ENCODE peak calls at places on chromosomes 12 and 14, in four cellular contexts. Y, S, P and Q are unnamed samples.

GRCh38 chr12:66804555-66804954 is 125.7 kb upstream of the GRIP1 start:
- DNase-seq in P (no peak), Y (no peak), S (no peak), Q (no peak)

GRCh38 chr12:4910502-4911315 is 1.0 kb downstream of the KCNA1 start:
- DNase-seq in P (no peak), S (no peak), Y (peak), Q (no peak)

GRCh38 chr14:105927094-105927475 is 400.7 kb downstream of the TMEM121 start:
- DNase-seq in Y (no peak), S (no peak), P (no peak), Q (no peak)

GRCh38 chr14:21825147-21825743 is 151.6 kb upstream of the OR4E1 start:
- DNase-seq in P (peak), Y (no peak), S (peak), Q (no peak)

GRCh38 chr14:86654558-86655184 is 1124.7 kb downstream of the FLRT2 start:
- DNase-seq in S (no peak), Y (peak), P (peak), Q (peak)

GRCh38 chr14:53391156-53391555 is 238.0 kb upstream of the DDHD1 start:
- DNase-seq in Y (peak), S (no peak), P (peak), Q (no peak)

GRCh38 chr12:103181366-103182152 is 224.1 kb downstream of the ASCL1 start:
- DNase-seq in Y (no peak), S (no peak), P (no peak), Q (no peak)

GRCh38 chr12:124804011-124804621 is 59.5 kb downstream of the SCARB1 start:
- DNase-seq in Y (peak), P (peak), S (no peak), Q (peak)

GRCh38 chr12:26728205-26729050 is 104.6 kb downstream of the ITPR2 start:
- DNase-seq in S (no peak), Y (no peak), P (no peak), Q (no peak)

GRCh38 chr14:34081126-34081575 is 130.3 kb upstream of the EGLN3 start:
- DNase-seq in S (peak), P (peak), Y (no peak), Q (no peak)

GRCh38 chr12:6323340-6323994 is 13.0 kb downstream of the PLEKHG6 start:
- DNase-seq in Y (peak), S (peak), P (peak), Q (no peak)

GRCh38 chr12:6927379-6927991 is at the start of gene ATN1:
- DNase-seq in Y (peak), S (peak), P (peak), Q (peak)

GRCh38 chr14:60303745-60304144 is 54.7 kb downstream of the PPM1A start:
- DNase-seq in P (no peak), Y (no peak), S (no peak), Q (no peak)

GRCh38 chr14:90091393-90091792 is 29.6 kb downstream of the KCNK13 start:
- DNase-seq in S (peak), P (no peak), Y (peak), Q (no peak)

GRCh38 chr12:71591601-71592000 is 72.0 kb downstream of the ZFC3H1 start:
- DNase-seq in S (no peak), Y (no peak), P (no peak), Q (no peak)

GRCh38 chr12:45216297-45216982 is 545 bp downstream of the ANO6 start:
- DNase-seq in Y (peak), S (peak), P (peak), Q (peak)

GRCh38 chr12:130026608-130027176 is 122.9 kb upstream of the TMEM132D start:
- DNase-seq in P (peak), S (peak), Y (no peak), Q (peak)

GRCh38 chr12:127455347-127456265 is 811.4 kb upstream of the TMEM132C start:
- DNase-seq in S (no peak), Y (no peak), P (no peak), Q (no peak)

GRCh38 chr14:54129850-54130640 is 173.4 kb upstream of the BMP4 start:
- DNase-seq in S (no peak), P (no peak), Y (no peak), Q (no peak)

GRCh38 chr12:120286768-120287490 is 4.8 kb downstream of the RNU4-2 start:
- DNase-seq in P (no peak), Y (no peak), S (no peak), Q (no peak)

GRCh38 chr12:32455607-32456063 is 56.3 kb downstream of the FGD4 start:
- DNase-seq in S (peak), Y (peak), P (peak), Q (no peak)

GRCh38 chr12:103858953-103859601 is 18.0 kb upstream of the NT5DC3 start:
- DNase-seq in P (peak), S (peak), Y (peak), Q (no peak)

GRCh38 chr12:71071466-71072097 is 86.2 kb downstream of the TSPAN8 start:
- DNase-seq in P (no peak), S (no peak), Y (peak), Q (no peak)

GRCh38 chr14:31268216-31268615 is 60.6 kb upstream of the HECTD1 start:
- DNase-seq in Y (no peak), P (no peak), S (no peak), Q (no peak)

GRCh38 chr14:38278035-38278434 is 22.1 kb upstream of the CLEC14A start:
- DNase-seq in P (no peak), Y (peak), S (no peak), Q (no peak)

GRCh38 chr14:105020815-105021655 is at the start of gene CDCA4:
- DNase-seq in S (peak), P (peak), Y (peak), Q (peak)

GRCh38 chr14:92644601-92645515 is 103.6 kb downstream of the LGMN start:
- DNase-seq in Y (no peak), P (no peak), S (no peak), Q (no peak)

GRCh38 chr12:76450690-76451089 is 102.5 kb upstream of the BBS10 start:
- DNase-seq in P (no peak), S (no peak), Y (peak), Q (no peak)

GRCh38 chr14:93537962-93538361 is 107.2 kb downstream of the UNC79 start:
- DNase-seq in Y (no peak), S (no peak), P (no peak), Q (no peak)

GRCh38 chr12:56087220-56087619 is 7.3 kb downstream of the ERBB3 start:
- DNase-seq in S (no peak), P (no peak), Y (peak), Q (peak)